ENCODE peak calls at places on chromosomes 12 and 14, in four cellular contexts. T is stimulated activated CD4-positive, alpha-beta T cell treated with anti-CD3 and anti-CD28 coated beads, TNF-alpha, amount 100 ng/mL, for 24 hours; R is sigmoid colon; O is GM04504. X is an unnamed sample.

GRCh38 chr12:46886541-46887041 is 60.8 kb upstream of the SLC38A4 start:
- DNase-seq in T (no peak), R (no peak), O (peak), X (no peak)

GRCh38 chr14:34043627-34044372 is 92.9 kb upstream of the EGLN3 start:
- DNase-seq in T (peak), R (no peak), O (no peak), X (peak)

GRCh38 chr14:100303179-100303578 is 3.1 kb downstream of the SLC25A29 start:
- DNase-seq in T (no peak), R (no peak), O (no peak), X (no peak)

GRCh38 chr14:101717663-101718490 is 43.6 kb upstream of the PPP2R5C start:
- DNase-seq in T (no peak), R (no peak), O (no peak), X (no peak)

GRCh38 chr12:63753743-63754142 is 26.0 kb upstream of the RXYLT1 start:
- DNase-seq in T (no peak), R (no peak), O (no peak), X (no peak)

GRCh38 chr14:95516554-95517209 is at the start of gene SYNE3:
- DNase-seq in T (peak), R (peak), O (no peak), X (peak)

GRCh38 chr14:76168531-76168930 is 16.8 kb downstream of the GPATCH2L start:
- DNase-seq in T (no peak), R (no peak), O (no peak), X (no peak)

GRCh38 chr14:29645117-29645516 is 282.5 kb downstream of the PRKD1 start:
- DNase-seq in T (no peak), R (no peak), O (no peak), X (no peak)

GRCh38 chr12:100234591-100235304 is 32.1 kb downstream of the DEPDC4 start:
- DNase-seq in T (no peak), R (no peak), O (peak), X (no peak)

GRCh38 chr12:49626169-49626835 is 2.9 kb downstream of the PRPF40B start:
- DNase-seq in T (peak), R (no peak), O (no peak), X (no peak)

GRCh38 chr12:69415471-69416275 is 54.5 kb upstream of the FRS2 start:
- DNase-seq in T (no peak), R (peak), O (peak), X (no peak)

GRCh38 chr12:54287316-54288157 is 7.0 kb downstream of the HNRNPA1 start:
- DNase-seq in T (no peak), R (no peak), O (no peak), X (no peak)

GRCh38 chr14:23570806-23571483 is 3.4 kb upstream of the AP1G2 start:
- DNase-seq in T (no peak), R (peak), O (no peak), X (no peak)

GRCh38 chr14:59314953-59315599 is 126.6 kb downstream of the DAAM1 start:
- DNase-seq in T (no peak), R (no peak), O (no peak), X (no peak)

GRCh38 chr14:99359906-99360305 is 87.9 kb upstream of the BCL11B start:
- DNase-seq in T (no peak), R (no peak), O (no peak), X (no peak)

GRCh38 chr14:94161979-94162378 is 12.1 kb upstream of the PPP4R4 start:
- DNase-seq in T (no peak), R (no peak), O (no peak), X (no peak)

GRCh38 chr12:45415393-45415817 is 199.5 kb downstream of the ANO6 start:
- DNase-seq in T (peak), R (peak), O (peak), X (no peak)

GRCh38 chr14:64110832-64111231 is 183.3 kb downstream of the ESR2 start:
- DNase-seq in T (no peak), R (no peak), O (no peak), X (no peak)

GRCh38 chr14:36208690-36209278 is 32.3 kb upstream of the PTCSC3 start:
- DNase-seq in T (no peak), R (no peak), O (no peak), X (no peak)

GRCh38 chr12:61290473-61290872 is 969.7 kb upstream of the USP15 start:
- DNase-seq in T (no peak), R (no peak), O (no peak), X (no peak)

GRCh38 chr12:24950231-24950834 is 1.4 kb upstream of the BCAT1 start:
- DNase-seq in T (no peak), R (no peak), O (no peak), X (no peak)

GRCh38 chr14:61470261-61470953 is 149.0 kb downstream of the PRKCH start:
- DNase-seq in T (no peak), R (no peak), O (peak), X (no peak)

GRCh38 chr12:27133022-27133590 is 50.7 kb upstream of the C12orf71 start:
- DNase-seq in T (no peak), R (no peak), O (no peak), X (no peak)

X was measured in left colon.